ENCODE peak calls at places on chromosomes 6 and 20, in four cellular contexts. One of them, this sample, is unnamed.

GRCh38 chr6:15329154-15329781 is 83.4 kb downstream of the JARID2 start:
- DNase-seq in heart right ventricle: no peak
- DNase-seq in T-helper 2 cell: no peak
- DNase-seq in fibroblast of gingiva: peak
- DNase-seq in this sample: no peak

GRCh38 chr6:35687658-35688604 is 784 bp downstream of the FKBP5 start:
- DNase-seq in heart right ventricle: peak
- DNase-seq in T-helper 2 cell: peak
- DNase-seq in fibroblast of gingiva: no peak
- DNase-seq in this sample: peak

GRCh38 chr20:9160760-9161159 is 91.9 kb downstream of the PLCB4 start:
- DNase-seq in heart right ventricle: no peak
- DNase-seq in T-helper 2 cell: no peak
- DNase-seq in fibroblast of gingiva: peak
- DNase-seq in this sample: no peak

GRCh38 chr6:25511386-25511785 is 140.6 kb upstream of the SCGN start:
- DNase-seq in heart right ventricle: no peak
- DNase-seq in T-helper 2 cell: no peak
- DNase-seq in fibroblast of gingiva: peak
- DNase-seq in this sample: no peak

GRCh38 chr6:66771626-66772025 is 1064.6 kb upstream of the EYS start:
- DNase-seq in heart right ventricle: no peak
- DNase-seq in T-helper 2 cell: no peak
- DNase-seq in fibroblast of gingiva: no peak
- DNase-seq in this sample: no peak

GRCh38 chr6:145189836-145190235 is 545.5 kb downstream of the EPM2A start:
- DNase-seq in heart right ventricle: no peak
- DNase-seq in T-helper 2 cell: no peak
- DNase-seq in fibroblast of gingiva: no peak
- DNase-seq in this sample: no peak

GRCh38 chr6:106223300-106223930 is 102.1 kb downstream of the ATG5 start:
- DNase-seq in heart right ventricle: peak
- DNase-seq in T-helper 2 cell: peak
- DNase-seq in fibroblast of gingiva: peak
- DNase-seq in this sample: peak

GRCh38 chr20:51542033-51542893 is at the start of gene NFATC2:
- DNase-seq in heart right ventricle: peak
- DNase-seq in T-helper 2 cell: peak
- DNase-seq in fibroblast of gingiva: no peak
- DNase-seq in this sample: peak

GRCh38 chr6:13492357-13492756 is 5.0 kb upstream of the GFOD1 start:
- DNase-seq in heart right ventricle: no peak
- DNase-seq in T-helper 2 cell: no peak
- DNase-seq in fibroblast of gingiva: no peak
- DNase-seq in this sample: no peak

GRCh38 chr20:44209691-44210421 is 715 bp downstream of the OSER1 start:
- DNase-seq in heart right ventricle: no peak
- DNase-seq in T-helper 2 cell: no peak
- DNase-seq in fibroblast of gingiva: no peak
- DNase-seq in this sample: no peak

GRCh38 chr6:61809004-61809595 is 476.9 kb downstream of the KHDRBS2 start:
- DNase-seq in heart right ventricle: no peak
- DNase-seq in T-helper 2 cell: no peak
- DNase-seq in fibroblast of gingiva: no peak
- DNase-seq in this sample: no peak

GRCh38 chr20:61114776-61115175 is 137.3 kb upstream of the CDH4 start:
- DNase-seq in heart right ventricle: no peak
- DNase-seq in T-helper 2 cell: no peak
- DNase-seq in fibroblast of gingiva: no peak
- DNase-seq in this sample: no peak

GRCh38 chr20:39850821-39851330 is 838.2 kb downstream of the MAFB start:
- DNase-seq in heart right ventricle: no peak
- DNase-seq in T-helper 2 cell: no peak
- DNase-seq in fibroblast of gingiva: no peak
- DNase-seq in this sample: no peak

GRCh38 chr20:53692465-53693067 is 98.9 kb upstream of the ZNF217 start:
- DNase-seq in heart right ventricle: peak
- DNase-seq in T-helper 2 cell: no peak
- DNase-seq in fibroblast of gingiva: peak
- DNase-seq in this sample: no peak

GRCh38 chr6:30167101-30167500 is 3.8 kb downstream of the TRIM15 start:
- DNase-seq in heart right ventricle: no peak
- DNase-seq in T-helper 2 cell: no peak
- DNase-seq in fibroblast of gingiva: no peak
- DNase-seq in this sample: no peak

GRCh38 chr20:63023071-63023835 is 16.5 kb upstream of the BHLHE23 start:
- DNase-seq in heart right ventricle: no peak
- DNase-seq in T-helper 2 cell: no peak
- DNase-seq in fibroblast of gingiva: no peak
- DNase-seq in this sample: no peak

GRCh38 chr6:148814082-148814790 is 67.4 kb downstream of the UST start:
- DNase-seq in heart right ventricle: no peak
- DNase-seq in T-helper 2 cell: no peak
- DNase-seq in fibroblast of gingiva: peak
- DNase-seq in this sample: no peak

GRCh38 chr6:166456360-166457156 is 73.8 kb upstream of the MPC1 start:
- DNase-seq in heart right ventricle: no peak
- DNase-seq in T-helper 2 cell: no peak
- DNase-seq in fibroblast of gingiva: no peak
- DNase-seq in this sample: no peak

GRCh38 chr6:110826236-110827129 is 11.2 kb upstream of the CDK19 start:
- DNase-seq in heart right ventricle: no peak
- DNase-seq in T-helper 2 cell: no peak
- DNase-seq in fibroblast of gingiva: no peak
- DNase-seq in this sample: no peak

GRCh38 chr20:57703013-57703412 is 6.8 kb downstream of the PMEPA1 start:
- DNase-seq in heart right ventricle: no peak
- DNase-seq in T-helper 2 cell: no peak
- DNase-seq in fibroblast of gingiva: no peak
- DNase-seq in this sample: no peak

GRCh38 chr20:36506253-36506652 is 35.1 kb upstream of the MYL9 start:
- DNase-seq in heart right ventricle: no peak
- DNase-seq in T-helper 2 cell: no peak
- DNase-seq in fibroblast of gingiva: no peak
- DNase-seq in this sample: no peak